ENCODE peak calls at places on chromosome 13, in nine cellular contexts. H is left cardiac atrium; A is germinal center; L is left ventricle myocardium superior; U is AG09309; F is activated CD4-positive, alpha-beta memory T cell treated with anti-CD3 and anti-CD28 coated beads, Interleukin-2, amount 10 ng/mL, durations not matched to agents 7 days and 5 days; M is H4; C is GM19239; I is KG1. G is an unnamed sample.
A peak's percentile ranks its signal among the peaks of the same experiment; 100 is the strongest.

GRCh38 chr13:40764587-40765403 is 6.2 kb downstream of the MRPS31 start:
- DNase-seq in F (no peak), C (no peak), M (no peak), L (no peak), H (no peak), U (no peak), A (no peak), I (no peak), G (no peak)

GRCh38 chr13:50731400-50731799 is 112.1 kb downstream of the DLEU7 start:
- DNase-seq in I (no peak), H (no peak), U (peak; percentile 57), C (no peak), A (no peak), M (no peak), L (no peak), F (no peak), G (no peak)

GRCh38 chr13:27264181-27264580 is 6.4 kb upstream of the RASL11A start:
- DNase-seq in H (peak; percentile 34), C (no peak), I (no peak), A (no peak), L (no peak), F (no peak), U (no peak), M (no peak), G (no peak)

GRCh38 chr13:51158923-51159322 is 47.8 kb upstream of the C13orf42 start:
- DNase-seq in A (no peak), F (no peak), L (no peak), C (no peak), H (no peak), U (no peak), I (no peak), M (no peak), G (no peak)

GRCh38 chr13:32414580-32414979 is 13.3 kb downstream of the N4BP2L1 start:
- DNase-seq in F (no peak), A (no peak), M (no peak), C (no peak), U (no peak), H (no peak), L (no peak), I (no peak), G (no peak)

GRCh38 chr13:27481766-27482165 is 31.4 kb upstream of the MTIF3 start:
- DNase-seq in I (no peak), L (peak; percentile 54), F (peak; percentile 47), M (no peak), A (no peak), C (no peak), H (no peak), U (no peak), G (no peak)

GRCh38 chr13:114212096-114212495 is 22.6 kb upstream of the CDC16 start:
- DNase-seq in L (no peak), M (no peak), I (no peak), H (no peak), U (no peak), C (no peak), A (no peak), F (no peak), G (no peak)

GRCh38 chr13:70856025-70856424 is 747.8 kb upstream of the KLHL1 start:
- DNase-seq in C (no peak), H (no peak), F (no peak), L (no peak), I (no peak), U (no peak), A (no peak), M (no peak), G (no peak)

G was measured in epithelial cell of proximal tubule.